ENCODE peak calls at places on chromosomes 16 and 17, in five cellular contexts. B, M, R, D and S are unnamed samples.

GRCh38 chr16:15849209-15849981 is 7.4 kb downstream of the MYH11 start:
- DNase-seq in R (no peak), D (no peak), B (no peak), M (no peak), S (no peak)

GRCh38 chr17:79976451-79976850 is 59.2 kb downstream of the TBC1D16 start:
- DNase-seq in M (peak; percentile 25), D (no peak), B (no peak), R (no peak), S (no peak)

GRCh38 chr16:58299757-58300349 is 5.0 kb upstream of the PRSS54 start:
- DNase-seq in M (peak; percentile 70), D (peak; percentile 70), R (no peak), B (peak; percentile 5), S (no peak)

GRCh38 chr17:79114455-79115301 is 40.1 kb downstream of the ENGASE start:
- DNase-seq in B (no peak), D (peak; percentile 1), M (no peak), R (peak; percentile 20), S (no peak)

GRCh38 chr17:10177921-10178788 is 20.3 kb downstream of the GAS7 start:
- DNase-seq in B (peak; percentile 83), M (peak; percentile 87), R (no peak), D (peak; percentile 92), S (peak; percentile 94)

GRCh38 chr17:38333635-38334295 is 10.0 kb downstream of the GPR179 start:
- DNase-seq in R (peak; percentile 64), M (peak; percentile 93), B (no peak), D (peak; percentile 30), S (peak; percentile 18)

GRCh38 chr17:60106377-60107059 is 27.8 kb upstream of the HEATR6 start:
- DNase-seq in R (no peak), B (peak; percentile 85), D (no peak), M (no peak), S (peak; percentile 73)

GRCh38 chr17:2123467-2124251 is 68.8 kb downstream of the HIC1 start:
- DNase-seq in D (no peak), M (no peak), B (peak; percentile 34), R (no peak), S (peak; percentile 50)

GRCh38 chr16:16095646-16096045 is 127.6 kb downstream of the ABCC6 start:
- DNase-seq in B (peak; percentile 68), R (no peak), D (no peak), M (no peak), S (no peak)

GRCh38 chr17:32341141-32341856 is 674 bp downstream of the C17orf75 start:
- DNase-seq in M (no peak), R (no peak), B (no peak), D (peak; percentile 37), S (peak; percentile 41)

GRCh38 chr17:42784811-42785592 is 4.6 kb downstream of the WNK4 start:
- DNase-seq in R (no peak), D (no peak), M (peak; percentile 40), B (no peak), S (no peak)

DNA sequence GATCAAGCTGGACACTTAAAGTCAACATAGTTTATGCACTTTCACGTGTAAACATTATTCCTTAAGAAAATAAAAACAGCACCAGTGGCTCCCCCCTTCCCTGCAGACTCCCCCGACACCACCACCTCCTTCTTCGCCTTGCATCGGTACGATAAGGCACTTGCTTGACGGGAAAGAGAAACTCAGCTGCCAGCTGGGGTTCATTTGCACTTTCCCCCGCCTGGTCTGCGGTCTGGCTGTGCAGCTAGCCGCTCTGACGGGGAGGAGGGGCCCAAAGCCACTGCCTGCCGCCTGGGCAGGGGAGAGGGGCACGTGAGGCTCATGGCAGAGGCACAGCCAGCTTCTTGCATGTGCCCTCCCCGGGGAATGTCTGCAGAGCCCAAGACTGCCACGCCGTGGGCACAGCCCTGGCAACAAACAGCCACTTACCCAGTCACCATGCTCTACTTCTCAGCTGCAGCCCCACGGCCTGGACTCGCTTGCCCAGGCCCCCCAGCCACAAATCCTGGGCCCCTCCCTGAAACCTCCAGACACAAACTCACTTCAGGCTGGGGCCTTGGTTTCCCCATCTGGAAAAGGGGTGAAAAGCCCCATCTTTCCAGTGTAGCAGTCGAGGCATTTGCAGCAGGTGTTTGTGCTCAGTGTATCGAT is 16.5 kb upstream of the PRM1 start:
- DNase-seq in D (no peak), R (no peak), M (peak; percentile 69), B (peak; percentile 70), S (peak; percentile 77)
- H3K23ac ChIP-seq in D (no peak overlapping the region), R (no peak overlapping the region), M (no peak overlapping the region), B (no peak overlapping the region), S (no peak overlapping the region)

GRCh38 chr17:5111402-5112204 is at the start of gene ZNF232:
- DNase-seq in R (peak; percentile 91), D (peak; percentile 99), B (peak; percentile 88), M (peak; percentile 98), S (peak; percentile 92)
- H3K14ac ChIP-seq in R (peak within 1 kb of the TSS; percentile 11), D (peak within 1 kb of the TSS; percentile 65), B (peak within 1 kb of the TSS; percentile 59), M (peak within 1 kb of the TSS; percentile 82), S (no peak within 1 kb of the TSS)

DNA sequence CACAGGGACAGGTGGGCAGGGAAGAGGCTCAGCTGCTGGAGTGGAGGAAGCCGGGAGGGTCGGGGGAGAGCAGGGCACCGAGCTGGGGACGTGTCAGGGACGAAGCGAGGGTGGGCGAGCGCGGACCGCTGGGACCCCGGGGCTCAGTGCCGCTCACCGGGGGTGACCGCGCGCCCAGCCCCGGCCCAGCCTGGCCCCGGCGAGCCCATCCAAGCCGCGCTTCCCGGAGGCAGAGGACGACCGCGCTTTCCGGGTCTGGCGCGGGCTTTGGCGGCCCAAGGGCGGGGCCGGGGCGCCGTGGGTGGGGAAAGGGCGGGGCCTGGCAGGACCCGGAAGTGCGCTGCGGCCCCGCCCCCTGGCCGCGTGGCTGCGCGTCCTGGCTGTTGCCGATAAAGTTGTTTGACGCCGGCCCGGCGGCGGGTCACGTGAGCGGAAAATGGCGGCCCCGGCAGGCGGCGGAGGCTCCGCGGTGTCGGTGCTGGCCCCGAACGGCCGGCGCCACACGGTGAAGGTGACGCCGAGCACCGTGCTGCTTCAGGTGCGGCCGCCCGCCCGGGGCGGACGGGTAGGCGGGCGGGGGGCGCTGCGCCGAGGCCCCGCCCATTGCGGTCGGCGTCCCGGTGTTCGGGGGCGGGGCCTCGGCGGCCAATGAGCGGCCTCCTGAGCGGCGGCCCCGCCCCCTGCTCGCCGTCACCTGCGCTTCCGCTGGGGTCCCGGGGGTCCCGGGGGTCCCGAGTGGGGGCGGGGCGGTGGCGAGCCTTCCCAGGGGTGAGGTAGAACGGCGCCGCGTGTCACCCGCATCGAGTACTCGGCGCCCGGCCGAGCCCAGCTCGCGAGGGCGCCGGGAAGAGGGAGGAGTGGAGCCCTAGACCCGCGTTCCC is at the start of gene ASPSCR1:
- DNase-seq in D (peak; percentile 94), M (peak; percentile 93), B (peak; percentile 91), R (peak; percentile 92), S (peak; percentile 89)
- H3K23ac ChIP-seq in D (no peak within 1 kb of the TSS), M (no peak within 1 kb of the TSS), B (peak within 1 kb of the TSS; percentile 90), R (peak within 1 kb of the TSS; percentile 98), S (no peak within 1 kb of the TSS)

GRCh38 chr17:15945493-15946209 is 721 bp downstream of the ADORA2B start:
- DNase-seq in B (peak; percentile 16), R (no peak), M (no peak), D (no peak), S (peak; percentile 62)
- H3K14ac ChIP-seq in B (peak overlapping the region; percentile 95), R (peak overlapping the region; percentile 92), M (peak overlapping the region; percentile 26), D (peak overlapping the region; percentile 23), S (peak overlapping the region; percentile 84)

DNA sequence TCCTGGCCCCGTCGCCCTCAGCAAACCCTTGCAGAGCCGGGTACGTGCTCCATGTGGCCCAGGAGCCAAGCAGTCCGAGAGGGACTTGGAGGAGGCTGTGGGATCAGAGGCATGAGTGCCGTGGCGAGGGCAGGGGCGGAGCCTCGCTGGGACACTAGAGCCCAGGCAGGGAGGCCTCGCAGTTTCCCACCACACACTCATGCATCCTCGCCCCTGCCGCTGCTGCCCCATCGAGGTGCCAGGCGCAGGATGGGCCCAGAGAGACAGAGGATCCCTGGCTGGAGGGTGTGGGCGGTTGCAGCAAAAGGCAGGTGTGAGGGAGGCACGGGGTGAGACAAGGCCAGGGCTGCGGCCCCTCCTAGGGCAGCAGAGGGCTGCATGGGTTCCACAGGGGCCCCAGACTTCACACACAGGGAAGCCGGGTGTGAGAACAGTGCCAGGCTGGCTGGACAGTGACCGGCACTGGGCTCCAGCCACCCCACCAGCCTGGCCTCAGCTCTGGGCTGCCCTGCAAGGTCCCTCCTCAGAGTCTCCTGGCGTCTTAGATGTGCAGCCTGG is 7.7 kb downstream of the BCAR1 start:
- DNase-seq in B (no peak), R (no peak), D (no peak), M (no peak), S (peak; percentile 37)
- H3K23ac ChIP-seq in B (peak overlapping the region; percentile 99), R (peak overlapping the region; percentile 81), D (no peak overlapping the region), M (no peak overlapping the region), S (no peak overlapping the region)

GRCh38 chr16:74049027-74049426 is 247.6 kb upstream of the PSMD7 start:
- DNase-seq in D (no peak), M (no peak), B (no peak), R (no peak), S (no peak)
- H3K14ac ChIP-seq in D (no peak overlapping the region), M (no peak overlapping the region), B (no peak overlapping the region), R (no peak overlapping the region), S (no peak overlapping the region)